ENCODE peak calls at places on chromosomes 3 and 15, in seven cellular contexts. P, U, Y, B, D, H and X are unnamed samples.
A peak's percentile ranks its signal among the peaks of the same experiment; 100 is the strongest.

GRCh38 chr15:31268108-31268501 is 58.5 kb upstream of the KLF13 start:
- DNase-seq in P (no peak), U (peak; percentile 3), Y (no peak), B (peak; percentile 76), D (no peak), H (peak; percentile 3), X (peak; percentile 33)

GRCh38 chr15:58299311-58299850 is 132.4 kb upstream of the LIPC start:
- DNase-seq in P (peak; percentile 23), U (no peak), Y (no peak), B (no peak), D (no peak), H (no peak), X (no peak)

GRCh38 chr3:129745253-129745652 is 138.8 kb upstream of the PLXND1 start:
- DNase-seq in P (peak; percentile 16), U (no peak), Y (no peak), B (no peak), D (no peak), H (no peak), X (no peak)

GRCh38 chr15:86063328-86064180 is 16.1 kb upstream of the AGBL1 start:
- DNase-seq in P (no peak), U (no peak), Y (no peak), B (no peak), D (no peak), H (no peak), X (no peak)

GRCh38 chr3:30549600-30549999 is 56.8 kb upstream of the TGFBR2 start:
- DNase-seq in P (no peak), U (no peak), Y (no peak), B (no peak), D (no peak), H (no peak), X (no peak)

GRCh38 chr15:62769604-62770003 is 272.9 kb upstream of the TPM1 start:
- DNase-seq in P (peak; percentile 89), U (no peak), Y (no peak), B (no peak), D (no peak), H (no peak), X (no peak)

GRCh38 chr15:91651251-91651650 is 202.3 kb upstream of the SLCO3A1 start:
- DNase-seq in P (no peak), U (no peak), Y (no peak), B (no peak), D (no peak), H (no peak), X (no peak)

GRCh38 chr15:60667190-60667868 is 188.4 kb upstream of the ICE2 start:
- DNase-seq in P (no peak), U (no peak), Y (no peak), B (no peak), D (no peak), H (no peak), X (no peak)

GRCh38 chr3:119762876-119763275 is 19.0 kb upstream of the NR1I2 start:
- DNase-seq in P (no peak), U (no peak), Y (no peak), B (no peak), D (no peak), H (no peak), X (no peak)

GRCh38 chr15:68383161-68384074 is 48.5 kb downstream of the ITGA11 start:
- DNase-seq in P (peak; percentile 72), U (peak; percentile 44), Y (peak; percentile 36), B (peak; percentile 29), D (peak; percentile 49), H (peak; percentile 46), X (peak; percentile 26)

GRCh38 chr3:42351221-42351620 is 59.2 kb downstream of the LYZL4 start:
- DNase-seq in P (peak; percentile 10), U (no peak), Y (no peak), B (no peak), D (peak; percentile 9), H (no peak), X (no peak)

GRCh38 chr15:93929375-93930094 is 301.8 kb upstream of the MCTP2 start:
- DNase-seq in P (peak; percentile 87), U (no peak), Y (peak; percentile 75), B (peak; percentile 87), D (peak; percentile 21), H (peak; percentile 70), X (no peak)

GRCh38 chr15:93438310-93438709 is 349.3 kb upstream of the RGMA start:
- DNase-seq in P (no peak), U (no peak), Y (no peak), B (no peak), D (no peak), H (no peak), X (no peak)

GRCh38 chr3:12181806-12182205 is 23.1 kb upstream of the TIMP4 start:
- DNase-seq in P (no peak), U (no peak), Y (no peak), B (peak; percentile 59), D (no peak), H (no peak), X (no peak)

GRCh38 chr3:140358696-140359095 is 319.2 kb upstream of the TRIM42 start:
- DNase-seq in P (no peak), U (no peak), Y (no peak), B (no peak), D (no peak), H (no peak), X (no peak)

GRCh38 chr3:133966954-133967353 is 62.8 kb downstream of the SLCO2A1 start:
- DNase-seq in P (no peak), U (no peak), Y (no peak), B (no peak), D (no peak), H (no peak), X (no peak)

GRCh38 chr3:33064929-33065328 is 32.0 kb downstream of the GLB1 start:
- DNase-seq in P (no peak), U (no peak), Y (no peak), B (no peak), D (no peak), H (no peak), X (no peak)

GRCh38 chr15:37016287-37016686 is 84.1 kb downstream of the MEIS2 start:
- DNase-seq in P (peak; percentile 70), U (peak; percentile 33), Y (peak; percentile 72), B (no peak), D (peak; percentile 20), H (peak; percentile 24), X (no peak)

GRCh38 chr15:40891810-40892448 is 2.3 kb upstream of the VPS18 start:
- DNase-seq in P (peak; percentile 60), U (peak; percentile 56), Y (no peak), B (no peak), D (no peak), H (no peak), X (peak; percentile 71)

GRCh38 chr15:72155021-72155621 is 36.9 kb downstream of the SENP8 start:
- DNase-seq in P (no peak), U (peak; percentile 99), Y (peak; percentile 69), B (peak; percentile 92), D (peak; percentile 19), H (peak; percentile 46), X (peak; percentile 97)

GRCh38 chr3:181699171-181699903 is 12.4 kb upstream of the SOX2 start:
- DNase-seq in P (no peak), U (no peak), Y (no peak), B (no peak), D (no peak), H (no peak), X (no peak)

GRCh38 chr15:71792521-71792920 is 17.8 kb upstream of the NR2E3 start:
- DNase-seq in P (peak; percentile 70), U (no peak), Y (no peak), B (no peak), D (no peak), H (no peak), X (no peak)

GRCh38 chr15:87722941-87723691 is 533.4 kb downstream of the NTRK3 start:
- DNase-seq in P (no peak), U (no peak), Y (no peak), B (peak; percentile 67), D (no peak), H (no peak), X (no peak)

GRCh38 chr3:37442397-37442796 is 268.0 kb upstream of the LRRFIP2 start:
- DNase-seq in P (no peak), U (no peak), Y (no peak), B (no peak), D (no peak), H (no peak), X (no peak)

GRCh38 chr3:126077754-126078153 is 6.2 kb downstream of the SLC41A3 start:
- DNase-seq in P (no peak), U (no peak), Y (no peak), B (peak; percentile 70), D (no peak), H (no peak), X (no peak)

GRCh38 chr3:151869186-151869585 is 4.3 kb upstream of the SUCNR1 start:
- DNase-seq in P (no peak), U (no peak), Y (no peak), B (no peak), D (no peak), H (no peak), X (no peak)

GRCh38 chr3:152268501-152269422 is at the start of gene MBNL1:
- DNase-seq in P (peak; percentile 80), U (peak; percentile 79), Y (peak; percentile 82), B (peak; percentile 97), D (peak; percentile 71), H (peak; percentile 85), X (peak; percentile 84)

DNA sequence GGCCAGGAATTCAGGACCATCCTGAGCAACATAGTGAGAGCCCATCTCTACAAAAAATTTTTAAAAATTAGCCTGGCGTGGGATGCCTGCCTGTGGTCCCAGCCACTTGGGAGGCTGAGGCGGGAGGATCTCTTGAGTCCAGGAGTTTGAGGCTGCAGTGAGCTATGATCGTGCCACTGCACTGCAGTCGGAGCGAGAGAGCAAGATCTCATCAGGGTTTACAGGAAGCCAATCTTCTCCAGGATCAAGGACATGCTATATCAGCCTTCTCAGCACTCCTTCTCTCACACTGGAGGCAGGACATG is 451 bp upstream of the STOML1 start:
- DNase-seq in P (no peak), U (no peak), Y (no peak), B (no peak), D (no peak), H (no peak), X (no peak)
- H3K4me3 ChIP-seq in P (peak overlapping the region; percentile 15), U (peak overlapping the region; percentile 68), Y (no peak overlapping the region), B (no peak overlapping the region), D (peak overlapping the region; percentile 68), H (peak overlapping the region; percentile 85), X (peak overlapping the region; percentile 82)

GRCh38 chr3:161222662-161223061 is 1.6 kb downstream of the NMD3 start:
- DNase-seq in P (peak; percentile 22), U (no peak), Y (no peak), B (no peak), D (no peak), H (no peak), X (no peak)
- H3K4me3 ChIP-seq in P (peak overlapping the region; percentile 93), U (peak overlapping the region; percentile 97), Y (peak overlapping the region; percentile 74), B (no peak overlapping the region), D (peak overlapping the region; percentile 92), H (peak overlapping the region; percentile 97), X (peak overlapping the region; percentile 91)

GRCh38 chr15:70093070-70093469 is 4.6 kb downstream of the TLE3 start:
- DNase-seq in P (no peak), U (no peak), Y (no peak), B (no peak), D (no peak), H (no peak), X (no peak)
- H3K4me3 ChIP-seq in P (peak overlapping the region; percentile 8), U (peak overlapping the region; percentile 7), Y (no peak overlapping the region), B (no peak overlapping the region), D (no peak overlapping the region), H (no peak overlapping the region), X (peak overlapping the region; percentile 21)

DNA sequence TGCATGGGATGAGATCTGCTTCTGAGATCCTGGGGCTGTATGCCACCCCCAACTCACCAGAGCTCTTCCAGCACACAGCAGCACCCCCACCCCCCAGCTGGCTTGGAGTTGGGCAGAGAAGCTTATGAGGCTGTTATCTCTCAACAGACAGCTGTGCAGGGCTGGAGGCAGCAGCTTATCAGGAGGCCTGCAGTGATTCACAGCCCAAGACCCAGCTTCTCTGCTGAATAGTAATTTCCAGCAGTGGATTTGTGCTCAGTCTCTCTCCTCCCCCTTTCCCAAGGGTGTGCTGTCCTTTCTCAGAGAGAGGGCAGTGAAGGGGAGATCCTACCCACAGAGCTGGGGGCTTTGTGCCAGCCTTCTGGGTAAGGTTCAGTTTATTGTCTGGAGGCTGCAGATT is 2.1 kb downstream of the RPP25 start:
- DNase-seq in P (peak; percentile 51), U (no peak), Y (no peak), B (no peak), D (no peak), H (no peak), X (no peak)
- H3K4me3 ChIP-seq in P (peak overlapping the region; percentile 72), U (no peak overlapping the region), Y (no peak overlapping the region), B (no peak overlapping the region), D (peak overlapping the region; percentile 59), H (peak overlapping the region; percentile 60), X (peak overlapping the region; percentile 56)